ENCODE peak calls at places on chromosomes 4 and X, in ten cellular contexts. P, S, N, E, F, Q, L, T, X and M are unnamed samples.

GRCh38 chr4:146458594-146458993 is 63.1 kb downstream of the SLC10A7 start:
- DNase-seq in E (no peak), S (no peak), T (no peak), F (no peak), Q (no peak), N (no peak), X (no peak), P (no peak), L (no peak), M (no peak)

GRCh38 chrX:67648361-67648760 is 104.5 kb downstream of the AR start:
- DNase-seq in P (no peak), N (no peak), X (no peak), L (no peak), F (no peak), Q (no peak), T (no peak), S (no peak), E (no peak), M (peak)

GRCh38 chr4:1305261-1305711 is 15.6 kb downstream of the MAEA start:
- DNase-seq in P (no peak), F (no peak), T (no peak), N (no peak), X (no peak), S (no peak), E (peak), L (no peak), Q (no peak), M (no peak)

GRCh38 chrX:96314974-96315373 is 369.7 kb upstream of the DIAPH2 start:
- DNase-seq in P (no peak), E (no peak), T (peak), S (no peak), F (no peak), L (no peak), X (no peak), N (no peak), Q (peak), M (no peak)

GRCh38 chr4:185020293-185020808 is 2.1 kb downstream of the HELT start:
- DNase-seq in S (no peak), P (no peak), L (no peak), X (no peak), N (no peak), E (no peak), Q (no peak), T (no peak), F (no peak), M (no peak)

GRCh38 chr4:170697845-170698244 is 608.1 kb upstream of the AADAT start:
- DNase-seq in X (no peak), N (no peak), Q (no peak), S (no peak), F (no peak), T (no peak), E (no peak), L (no peak), P (no peak), M (no peak)

GRCh38 chrX:129755779-129756650 is 17.2 kb downstream of the XPNPEP2 start:
- DNase-seq in P (no peak), L (peak), S (no peak), Q (no peak), X (peak), N (peak), E (no peak), F (no peak), T (no peak), M (no peak)

GRCh38 chr4:76765473-76766183 is 132.3 kb downstream of the SOWAHB start:
- DNase-seq in F (no peak), Q (no peak), L (no peak), T (no peak), E (no peak), X (no peak), N (no peak), S (no peak), P (no peak), M (no peak)

GRCh38 chrX:50067435-50068292 is 133.1 kb downstream of the AKAP4 start:
- DNase-seq in Q (peak), E (peak), X (no peak), P (no peak), T (no peak), S (no peak), N (no peak), L (no peak), F (peak), M (no peak)

GRCh38 chr4:111404673-111405072 is 740.6 kb upstream of the FAM241A start:
- DNase-seq in Q (no peak), P (no peak), F (no peak), E (no peak), N (no peak), T (no peak), L (no peak), S (no peak), X (no peak), M (no peak)

GRCh38 chrX:46575586-46575985 is 2.0 kb downstream of the CHST7 start:
- DNase-seq in E (no peak), P (no peak), S (no peak), T (no peak), F (no peak), L (no peak), N (no peak), Q (no peak), X (no peak), M (no peak)

GRCh38 chrX:103276581-103277002 is at the start of gene TCEAL5:
- DNase-seq in S (no peak), T (no peak), Q (no peak), P (no peak), L (no peak), E (peak), F (peak), N (no peak), X (no peak), M (no peak)

GRCh38 chrX:39946822-39947221 is 150.9 kb downstream of the BCOR start:
- DNase-seq in P (peak), E (no peak), X (no peak), T (peak), N (no peak), L (no peak), S (no peak), Q (peak), F (no peak), M (no peak)

GRCh38 chr4:52982246-52982950 is 120.3 kb downstream of the RASL11B start:
- DNase-seq in L (no peak), N (no peak), E (no peak), F (no peak), S (no peak), Q (peak), T (peak), X (no peak), P (no peak), M (no peak)

GRCh38 chrX:29872831-29873230 is 342.5 kb upstream of the MAGEB2 start:
- DNase-seq in F (no peak), L (no peak), S (peak), X (no peak), P (no peak), N (no peak), E (no peak), T (no peak), Q (no peak), M (no peak)